ENCODE peak calls at places on chromosomes 7 and 10, in ten cellular contexts. One of them, this sample, is unnamed.

GRCh38 chr10:76149602-76150138 is 718.2 kb downstream of the LRMDA start:
- DNase-seq in H54: no peak
- DNase-seq in non-pigmented ciliary epithelial cell: no peak
- DNase-seq in NCI-H1092 treated with DMSO at 0.1 percent for 48 hours: no peak
- DNase-seq in T-helper 9 cell: no peak
- DNase-seq in activated CD4-positive, alpha-beta memory T cell treated with anti-CD3 and anti-CD28 coated beads, Interleukin-2, amount 10 ng/mL, durations not matched to agents 7 days and 5 days: no peak
- DNase-seq in brain pericyte: no peak
- DNase-seq in activated CD4-positive, alpha-beta T cell treated with anti-CD3 and anti-CD28 coated beads for 1 hour: no peak
- DNase-seq in glutamatergic neuron: no peak
- DNase-seq in activated naive CD4-positive, alpha-beta T cell treated with anti-CD3 and anti-CD28 coated beads, Interleukin-2, amount 10 ng/mL, durations not matched to agents 7 days and 5 days: no peak
- DNase-seq in this sample: no peak

GRCh38 chr7:7103343-7104313 is 78.7 kb upstream of the C1GALT1 start:
- DNase-seq in activated naive CD4-positive, alpha-beta T cell treated with anti-CD3 and anti-CD28 coated beads, Interleukin-2, amount 10 ng/mL, durations not matched to agents 7 days and 5 days: no peak
- DNase-seq in brain pericyte: peak
- DNase-seq in H54: peak
- DNase-seq in glutamatergic neuron: no peak
- DNase-seq in activated CD4-positive, alpha-beta T cell treated with anti-CD3 and anti-CD28 coated beads for 1 hour: no peak
- DNase-seq in NCI-H1092 treated with DMSO at 0.1 percent for 48 hours: peak
- DNase-seq in T-helper 9 cell: no peak
- DNase-seq in non-pigmented ciliary epithelial cell: peak
- DNase-seq in activated CD4-positive, alpha-beta memory T cell treated with anti-CD3 and anti-CD28 coated beads, Interleukin-2, amount 10 ng/mL, durations not matched to agents 7 days and 5 days: no peak
- DNase-seq in this sample: peak

GRCh38 chr10:91247360-91248111 is 27.1 kb downstream of the PCGF5 start:
- DNase-seq in activated CD4-positive, alpha-beta T cell treated with anti-CD3 and anti-CD28 coated beads for 1 hour: no peak
- DNase-seq in H54: no peak
- DNase-seq in T-helper 9 cell: no peak
- DNase-seq in glutamatergic neuron: no peak
- DNase-seq in activated CD4-positive, alpha-beta memory T cell treated with anti-CD3 and anti-CD28 coated beads, Interleukin-2, amount 10 ng/mL, durations not matched to agents 7 days and 5 days: peak
- DNase-seq in activated naive CD4-positive, alpha-beta T cell treated with anti-CD3 and anti-CD28 coated beads, Interleukin-2, amount 10 ng/mL, durations not matched to agents 7 days and 5 days: peak
- DNase-seq in brain pericyte: peak
- DNase-seq in NCI-H1092 treated with DMSO at 0.1 percent for 48 hours: no peak
- DNase-seq in non-pigmented ciliary epithelial cell: no peak
- DNase-seq in this sample: no peak

GRCh38 chr7:149742075-149742701 is 31.2 kb downstream of the ZNF467 start:
- DNase-seq in glutamatergic neuron: peak
- DNase-seq in activated naive CD4-positive, alpha-beta T cell treated with anti-CD3 and anti-CD28 coated beads, Interleukin-2, amount 10 ng/mL, durations not matched to agents 7 days and 5 days: peak
- DNase-seq in non-pigmented ciliary epithelial cell: no peak
- DNase-seq in activated CD4-positive, alpha-beta T cell treated with anti-CD3 and anti-CD28 coated beads for 1 hour: peak
- DNase-seq in T-helper 9 cell: peak
- DNase-seq in H54: peak
- DNase-seq in brain pericyte: no peak
- DNase-seq in activated CD4-positive, alpha-beta memory T cell treated with anti-CD3 and anti-CD28 coated beads, Interleukin-2, amount 10 ng/mL, durations not matched to agents 7 days and 5 days: peak
- DNase-seq in NCI-H1092 treated with DMSO at 0.1 percent for 48 hours: peak
- DNase-seq in this sample: peak

GRCh38 chr10:100508691-100509150 is 10.9 kb downstream of the SEC31B start:
- DNase-seq in activated CD4-positive, alpha-beta T cell treated with anti-CD3 and anti-CD28 coated beads for 1 hour: no peak
- DNase-seq in glutamatergic neuron: no peak
- DNase-seq in NCI-H1092 treated with DMSO at 0.1 percent for 48 hours: peak
- DNase-seq in T-helper 9 cell: no peak
- DNase-seq in activated CD4-positive, alpha-beta memory T cell treated with anti-CD3 and anti-CD28 coated beads, Interleukin-2, amount 10 ng/mL, durations not matched to agents 7 days and 5 days: peak
- DNase-seq in brain pericyte: peak
- DNase-seq in non-pigmented ciliary epithelial cell: no peak
- DNase-seq in activated naive CD4-positive, alpha-beta T cell treated with anti-CD3 and anti-CD28 coated beads, Interleukin-2, amount 10 ng/mL, durations not matched to agents 7 days and 5 days: peak
- DNase-seq in H54: peak
- DNase-seq in this sample: no peak

GRCh38 chr10:122373713-122374112 is 795 bp upstream of the PLEKHA1 start:
- DNase-seq in activated naive CD4-positive, alpha-beta T cell treated with anti-CD3 and anti-CD28 coated beads, Interleukin-2, amount 10 ng/mL, durations not matched to agents 7 days and 5 days: no peak
- DNase-seq in activated CD4-positive, alpha-beta memory T cell treated with anti-CD3 and anti-CD28 coated beads, Interleukin-2, amount 10 ng/mL, durations not matched to agents 7 days and 5 days: no peak
- DNase-seq in brain pericyte: no peak
- DNase-seq in non-pigmented ciliary epithelial cell: no peak
- DNase-seq in glutamatergic neuron: no peak
- DNase-seq in H54: no peak
- DNase-seq in NCI-H1092 treated with DMSO at 0.1 percent for 48 hours: no peak
- DNase-seq in activated CD4-positive, alpha-beta T cell treated with anti-CD3 and anti-CD28 coated beads for 1 hour: no peak
- DNase-seq in T-helper 9 cell: no peak
- DNase-seq in this sample: no peak

GRCh38 chr10:127619550-127619949 is 70.4 kb downstream of the NPS start:
- DNase-seq in activated CD4-positive, alpha-beta memory T cell treated with anti-CD3 and anti-CD28 coated beads, Interleukin-2, amount 10 ng/mL, durations not matched to agents 7 days and 5 days: no peak
- DNase-seq in glutamatergic neuron: no peak
- DNase-seq in activated naive CD4-positive, alpha-beta T cell treated with anti-CD3 and anti-CD28 coated beads, Interleukin-2, amount 10 ng/mL, durations not matched to agents 7 days and 5 days: no peak
- DNase-seq in T-helper 9 cell: no peak
- DNase-seq in non-pigmented ciliary epithelial cell: no peak
- DNase-seq in NCI-H1092 treated with DMSO at 0.1 percent for 48 hours: peak
- DNase-seq in activated CD4-positive, alpha-beta T cell treated with anti-CD3 and anti-CD28 coated beads for 1 hour: no peak
- DNase-seq in H54: no peak
- DNase-seq in brain pericyte: no peak
- DNase-seq in this sample: no peak

GRCh38 chr7:101882595-101883564 is 65.5 kb downstream of the CUX1 start:
- DNase-seq in H54: peak
- DNase-seq in T-helper 9 cell: no peak
- DNase-seq in activated CD4-positive, alpha-beta memory T cell treated with anti-CD3 and anti-CD28 coated beads, Interleukin-2, amount 10 ng/mL, durations not matched to agents 7 days and 5 days: no peak
- DNase-seq in NCI-H1092 treated with DMSO at 0.1 percent for 48 hours: peak
- DNase-seq in brain pericyte: peak
- DNase-seq in activated naive CD4-positive, alpha-beta T cell treated with anti-CD3 and anti-CD28 coated beads, Interleukin-2, amount 10 ng/mL, durations not matched to agents 7 days and 5 days: no peak
- DNase-seq in activated CD4-positive, alpha-beta T cell treated with anti-CD3 and anti-CD28 coated beads for 1 hour: no peak
- DNase-seq in non-pigmented ciliary epithelial cell: peak
- DNase-seq in glutamatergic neuron: no peak
- DNase-seq in this sample: peak

GRCh38 chr7:33432825-33433224 is 303.5 kb downstream of the BBS9 start:
- DNase-seq in T-helper 9 cell: no peak
- DNase-seq in activated CD4-positive, alpha-beta memory T cell treated with anti-CD3 and anti-CD28 coated beads, Interleukin-2, amount 10 ng/mL, durations not matched to agents 7 days and 5 days: no peak
- DNase-seq in glutamatergic neuron: no peak
- DNase-seq in brain pericyte: no peak
- DNase-seq in activated naive CD4-positive, alpha-beta T cell treated with anti-CD3 and anti-CD28 coated beads, Interleukin-2, amount 10 ng/mL, durations not matched to agents 7 days and 5 days: no peak
- DNase-seq in H54: no peak
- DNase-seq in NCI-H1092 treated with DMSO at 0.1 percent for 48 hours: no peak
- DNase-seq in activated CD4-positive, alpha-beta T cell treated with anti-CD3 and anti-CD28 coated beads for 1 hour: no peak
- DNase-seq in non-pigmented ciliary epithelial cell: no peak
- DNase-seq in this sample: no peak

GRCh38 chr10:117345143-117345542 is 30.1 kb downstream of the PDZD8 start:
- DNase-seq in NCI-H1092 treated with DMSO at 0.1 percent for 48 hours: no peak
- DNase-seq in H54: peak
- DNase-seq in glutamatergic neuron: no peak
- DNase-seq in T-helper 9 cell: no peak
- DNase-seq in brain pericyte: peak
- DNase-seq in activated naive CD4-positive, alpha-beta T cell treated with anti-CD3 and anti-CD28 coated beads, Interleukin-2, amount 10 ng/mL, durations not matched to agents 7 days and 5 days: no peak
- DNase-seq in activated CD4-positive, alpha-beta T cell treated with anti-CD3 and anti-CD28 coated beads for 1 hour: no peak
- DNase-seq in non-pigmented ciliary epithelial cell: no peak
- DNase-seq in activated CD4-positive, alpha-beta memory T cell treated with anti-CD3 and anti-CD28 coated beads, Interleukin-2, amount 10 ng/mL, durations not matched to agents 7 days and 5 days: no peak
- DNase-seq in this sample: peak

GRCh38 chr10:33143160-33143728 is 185.2 kb upstream of the ITGB1 start:
- DNase-seq in H54: no peak
- DNase-seq in non-pigmented ciliary epithelial cell: no peak
- DNase-seq in activated CD4-positive, alpha-beta memory T cell treated with anti-CD3 and anti-CD28 coated beads, Interleukin-2, amount 10 ng/mL, durations not matched to agents 7 days and 5 days: peak
- DNase-seq in activated naive CD4-positive, alpha-beta T cell treated with anti-CD3 and anti-CD28 coated beads, Interleukin-2, amount 10 ng/mL, durations not matched to agents 7 days and 5 days: peak
- DNase-seq in NCI-H1092 treated with DMSO at 0.1 percent for 48 hours: no peak
- DNase-seq in brain pericyte: peak
- DNase-seq in activated CD4-positive, alpha-beta T cell treated with anti-CD3 and anti-CD28 coated beads for 1 hour: no peak
- DNase-seq in T-helper 9 cell: no peak
- DNase-seq in glutamatergic neuron: no peak
- DNase-seq in this sample: peak

GRCh38 chr10:5582736-5583135 is 58.0 kb downstream of the CALML3 start:
- DNase-seq in activated CD4-positive, alpha-beta T cell treated with anti-CD3 and anti-CD28 coated beads for 1 hour: no peak
- DNase-seq in T-helper 9 cell: no peak
- DNase-seq in NCI-H1092 treated with DMSO at 0.1 percent for 48 hours: no peak
- DNase-seq in H54: no peak
- DNase-seq in brain pericyte: no peak
- DNase-seq in glutamatergic neuron: no peak
- DNase-seq in activated CD4-positive, alpha-beta memory T cell treated with anti-CD3 and anti-CD28 coated beads, Interleukin-2, amount 10 ng/mL, durations not matched to agents 7 days and 5 days: no peak
- DNase-seq in activated naive CD4-positive, alpha-beta T cell treated with anti-CD3 and anti-CD28 coated beads, Interleukin-2, amount 10 ng/mL, durations not matched to agents 7 days and 5 days: no peak
- DNase-seq in non-pigmented ciliary epithelial cell: no peak
- DNase-seq in this sample: no peak

GRCh38 chr10:44990965-44991364 is 9.8 kb upstream of the ZNF22 start:
- DNase-seq in T-helper 9 cell: no peak
- DNase-seq in H54: no peak
- DNase-seq in activated CD4-positive, alpha-beta memory T cell treated with anti-CD3 and anti-CD28 coated beads, Interleukin-2, amount 10 ng/mL, durations not matched to agents 7 days and 5 days: peak
- DNase-seq in activated CD4-positive, alpha-beta T cell treated with anti-CD3 and anti-CD28 coated beads for 1 hour: no peak
- DNase-seq in NCI-H1092 treated with DMSO at 0.1 percent for 48 hours: no peak
- DNase-seq in non-pigmented ciliary epithelial cell: no peak
- DNase-seq in activated naive CD4-positive, alpha-beta T cell treated with anti-CD3 and anti-CD28 coated beads, Interleukin-2, amount 10 ng/mL, durations not matched to agents 7 days and 5 days: no peak
- DNase-seq in brain pericyte: no peak
- DNase-seq in glutamatergic neuron: no peak
- DNase-seq in this sample: no peak

GRCh38 chr7:90678986-90679385 is 82.9 kb downstream of the CDK14 start:
- DNase-seq in activated CD4-positive, alpha-beta T cell treated with anti-CD3 and anti-CD28 coated beads for 1 hour: no peak
- DNase-seq in activated CD4-positive, alpha-beta memory T cell treated with anti-CD3 and anti-CD28 coated beads, Interleukin-2, amount 10 ng/mL, durations not matched to agents 7 days and 5 days: no peak
- DNase-seq in H54: no peak
- DNase-seq in brain pericyte: no peak
- DNase-seq in non-pigmented ciliary epithelial cell: no peak
- DNase-seq in activated naive CD4-positive, alpha-beta T cell treated with anti-CD3 and anti-CD28 coated beads, Interleukin-2, amount 10 ng/mL, durations not matched to agents 7 days and 5 days: no peak
- DNase-seq in NCI-H1092 treated with DMSO at 0.1 percent for 48 hours: no peak
- DNase-seq in T-helper 9 cell: no peak
- DNase-seq in glutamatergic neuron: no peak
- DNase-seq in this sample: no peak

GRCh38 chr10:17290226-17290625 is 62.2 kb downstream of the VIM start:
- DNase-seq in NCI-H1092 treated with DMSO at 0.1 percent for 48 hours: peak
- DNase-seq in non-pigmented ciliary epithelial cell: no peak
- DNase-seq in activated CD4-positive, alpha-beta T cell treated with anti-CD3 and anti-CD28 coated beads for 1 hour: no peak
- DNase-seq in activated naive CD4-positive, alpha-beta T cell treated with anti-CD3 and anti-CD28 coated beads, Interleukin-2, amount 10 ng/mL, durations not matched to agents 7 days and 5 days: peak
- DNase-seq in activated CD4-positive, alpha-beta memory T cell treated with anti-CD3 and anti-CD28 coated beads, Interleukin-2, amount 10 ng/mL, durations not matched to agents 7 days and 5 days: no peak
- DNase-seq in brain pericyte: no peak
- DNase-seq in H54: no peak
- DNase-seq in T-helper 9 cell: no peak
- DNase-seq in glutamatergic neuron: no peak
- DNase-seq in this sample: no peak